ENCODE peak calls at places on chromosomes 7 and 10, in five cellular contexts. One of them, this sample, is unnamed.

GRCh38 chr10:47238331-47239095 is 61.5 kb upstream of the GDF10 start:
- DNase-seq in astrocyte of the cerebellum: no peak
- DNase-seq in GM23338: no peak
- DNase-seq in cardiac muscle cell: no peak
- DNase-seq in lung: no peak
- DNase-seq in this sample: no peak

GRCh38 chr7:94888542-94888941 is 18.9 kb upstream of the PPP1R9A start:
- DNase-seq in astrocyte of the cerebellum: no peak
- DNase-seq in GM23338: peak
- DNase-seq in cardiac muscle cell: peak
- DNase-seq in lung: peak
- DNase-seq in this sample: no peak

GRCh38 chr7:100824499-100825214 is 2.7 kb downstream of the EPHB4 start:
- DNase-seq in astrocyte of the cerebellum: no peak
- DNase-seq in GM23338: peak
- DNase-seq in cardiac muscle cell: no peak
- DNase-seq in lung: no peak
- DNase-seq in this sample: no peak

GRCh38 chr7:94973844-94974243 is 66.5 kb downstream of the PPP1R9A start:
- DNase-seq in astrocyte of the cerebellum: no peak
- DNase-seq in GM23338: no peak
- DNase-seq in cardiac muscle cell: no peak
- DNase-seq in lung: no peak
- DNase-seq in this sample: no peak

GRCh38 chr7:130380121-130380860 is at the start of gene CPA1:
- DNase-seq in astrocyte of the cerebellum: no peak
- DNase-seq in GM23338: no peak
- DNase-seq in cardiac muscle cell: peak
- DNase-seq in lung: no peak
- DNase-seq in this sample: no peak

GRCh38 chr10:104581884-104582603 is 59.0 kb upstream of the SORCS3 start:
- DNase-seq in astrocyte of the cerebellum: no peak
- DNase-seq in GM23338: no peak
- DNase-seq in cardiac muscle cell: peak
- DNase-seq in lung: no peak
- DNase-seq in this sample: no peak

GRCh38 chr10:91313761-91314520 is 93.5 kb downstream of the PCGF5 start:
- DNase-seq in astrocyte of the cerebellum: peak
- DNase-seq in GM23338: no peak
- DNase-seq in cardiac muscle cell: peak
- DNase-seq in lung: no peak
- DNase-seq in this sample: no peak

GRCh38 chr10:79937256-79937635 is 11.7 kb downstream of the SFTPD start:
- DNase-seq in astrocyte of the cerebellum: no peak
- DNase-seq in GM23338: no peak
- DNase-seq in cardiac muscle cell: no peak
- DNase-seq in lung: peak
- DNase-seq in this sample: no peak

GRCh38 chr10:37703074-37703473 is 154.3 kb downstream of the ZNF248 start:
- DNase-seq in astrocyte of the cerebellum: no peak
- DNase-seq in GM23338: no peak
- DNase-seq in cardiac muscle cell: no peak
- DNase-seq in lung: no peak
- DNase-seq in this sample: no peak

GRCh38 chr7:26192485-26193087 is 8.0 kb downstream of the HNRNPA2B1 start:
- DNase-seq in astrocyte of the cerebellum: no peak
- DNase-seq in GM23338: no peak
- DNase-seq in cardiac muscle cell: no peak
- DNase-seq in lung: no peak
- DNase-seq in this sample: no peak

GRCh38 chr10:97788552-97789442 is 17.0 kb upstream of the SFRP5 start:
- DNase-seq in astrocyte of the cerebellum: no peak
- DNase-seq in GM23338: no peak
- DNase-seq in cardiac muscle cell: peak
- DNase-seq in lung: peak
- DNase-seq in this sample: no peak

GRCh38 chr7:138000081-138000701 is 1.7 kb downstream of the CREB3L2 start:
- DNase-seq in astrocyte of the cerebellum: peak
- DNase-seq in GM23338: peak
- DNase-seq in cardiac muscle cell: peak
- DNase-seq in lung: peak
- DNase-seq in this sample: no peak

GRCh38 chr10:86709786-86710185 is 41.5 kb downstream of the LDB3 start:
- DNase-seq in astrocyte of the cerebellum: no peak
- DNase-seq in GM23338: no peak
- DNase-seq in cardiac muscle cell: no peak
- DNase-seq in lung: no peak
- DNase-seq in this sample: no peak

GRCh38 chr7:8177109-8177933 is 84.6 kb downstream of the ICA1 start:
- DNase-seq in astrocyte of the cerebellum: no peak
- DNase-seq in GM23338: no peak
- DNase-seq in cardiac muscle cell: no peak
- DNase-seq in lung: no peak
- DNase-seq in this sample: no peak

GRCh38 chr7:96380111-96380512 is 58.2 kb upstream of the SLC25A13 start:
- DNase-seq in astrocyte of the cerebellum: no peak
- DNase-seq in GM23338: peak
- DNase-seq in cardiac muscle cell: no peak
- DNase-seq in lung: no peak
- DNase-seq in this sample: no peak

GRCh38 chr7:36191292-36191920 is 38.4 kb downstream of the EEPD1 start:
- DNase-seq in astrocyte of the cerebellum: no peak
- DNase-seq in GM23338: no peak
- DNase-seq in cardiac muscle cell: no peak
- DNase-seq in lung: no peak
- DNase-seq in this sample: no peak

GRCh38 chr7:36188923-36189322 is 35.9 kb downstream of the EEPD1 start:
- DNase-seq in astrocyte of the cerebellum: no peak
- DNase-seq in GM23338: no peak
- DNase-seq in cardiac muscle cell: no peak
- DNase-seq in lung: no peak
- DNase-seq in this sample: no peak

GRCh38 chr7:36192050-36192824 is 39.2 kb downstream of the EEPD1 start:
- DNase-seq in astrocyte of the cerebellum: no peak
- DNase-seq in GM23338: no peak
- DNase-seq in cardiac muscle cell: peak
- DNase-seq in lung: no peak
- DNase-seq in this sample: no peak

GRCh38 chr7:36190447-36191291 is 37.6 kb downstream of the EEPD1 start:
- DNase-seq in astrocyte of the cerebellum: no peak
- DNase-seq in GM23338: no peak
- DNase-seq in cardiac muscle cell: no peak
- DNase-seq in lung: peak
- DNase-seq in this sample: no peak

DNA sequence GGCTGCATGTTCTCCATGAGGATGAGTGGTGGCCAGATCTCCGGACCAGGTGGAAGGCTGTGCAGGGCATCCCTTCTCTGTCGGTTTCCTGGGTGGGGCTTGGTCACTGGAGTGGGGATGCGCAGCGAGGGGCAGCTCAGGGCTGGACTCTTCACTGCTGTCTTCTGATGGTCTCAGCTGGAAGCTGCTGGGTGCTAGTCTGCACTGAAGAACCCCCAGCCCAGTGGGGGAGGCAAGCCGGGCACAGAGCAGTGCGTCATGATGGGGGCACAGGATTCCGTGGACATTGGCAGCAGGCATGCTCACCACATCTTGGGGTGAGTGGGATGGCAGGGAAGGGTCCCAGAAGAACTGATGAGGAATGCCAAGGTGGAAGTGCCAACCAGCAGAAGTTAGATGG is 39.8 kb downstream of the EEPD1 start:
- DNase-seq in astrocyte of the cerebellum: no peak
- DNase-seq in GM23338: no peak
- DNase-seq in cardiac muscle cell: no peak
- DNase-seq in lung: no peak
- DNase-seq in this sample: no peak
- H3K4me3 ChIP-seq in astrocyte of the cerebellum: no peak
- H3K4me3 ChIP-seq in GM23338: no peak
- H3K4me3 ChIP-seq in cardiac muscle cell: no peak
- H3K4me3 ChIP-seq in lung: no peak
- H3K4me3 ChIP-seq in this sample: no peak

DNA sequence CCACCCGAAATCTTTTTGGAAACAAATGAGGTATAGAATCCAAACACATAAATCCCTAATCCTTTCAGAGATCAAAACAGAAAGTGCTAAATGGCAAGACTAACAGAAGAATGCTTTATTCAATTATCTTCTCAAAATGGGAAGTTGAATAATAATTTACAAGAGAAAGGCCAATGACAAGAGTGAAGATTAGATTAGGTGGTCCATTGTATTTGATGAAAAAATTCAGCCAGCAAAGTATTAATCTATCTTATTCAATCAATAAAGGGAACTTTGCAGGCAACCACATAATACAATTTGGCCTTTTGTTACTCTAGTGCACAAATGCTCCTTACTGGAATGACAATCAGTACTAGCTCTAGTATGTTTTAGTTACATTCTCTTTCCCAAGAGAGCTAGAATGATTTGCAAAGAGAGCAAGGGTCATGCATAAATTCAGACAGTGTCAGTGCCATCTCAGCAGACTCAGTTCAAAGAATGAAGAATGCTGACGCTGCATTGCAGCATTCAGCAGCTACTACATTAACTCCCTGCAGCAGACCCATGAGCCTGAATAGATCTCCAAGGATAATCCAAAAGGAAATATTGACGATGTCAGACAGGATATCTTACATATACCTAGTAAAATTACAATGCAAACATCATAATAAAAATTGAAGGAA is 131.8 kb downstream of the ANK3 start:
- DNase-seq in astrocyte of the cerebellum: no peak
- DNase-seq in GM23338: peak
- DNase-seq in cardiac muscle cell: no peak
- DNase-seq in lung: no peak
- DNase-seq in this sample: no peak
- H3K4me3 ChIP-seq in astrocyte of the cerebellum: no peak
- H3K4me3 ChIP-seq in GM23338: no peak
- H3K4me3 ChIP-seq in cardiac muscle cell: no peak
- H3K4me3 ChIP-seq in lung: no peak
- H3K4me3 ChIP-seq in this sample: no peak

DNA sequence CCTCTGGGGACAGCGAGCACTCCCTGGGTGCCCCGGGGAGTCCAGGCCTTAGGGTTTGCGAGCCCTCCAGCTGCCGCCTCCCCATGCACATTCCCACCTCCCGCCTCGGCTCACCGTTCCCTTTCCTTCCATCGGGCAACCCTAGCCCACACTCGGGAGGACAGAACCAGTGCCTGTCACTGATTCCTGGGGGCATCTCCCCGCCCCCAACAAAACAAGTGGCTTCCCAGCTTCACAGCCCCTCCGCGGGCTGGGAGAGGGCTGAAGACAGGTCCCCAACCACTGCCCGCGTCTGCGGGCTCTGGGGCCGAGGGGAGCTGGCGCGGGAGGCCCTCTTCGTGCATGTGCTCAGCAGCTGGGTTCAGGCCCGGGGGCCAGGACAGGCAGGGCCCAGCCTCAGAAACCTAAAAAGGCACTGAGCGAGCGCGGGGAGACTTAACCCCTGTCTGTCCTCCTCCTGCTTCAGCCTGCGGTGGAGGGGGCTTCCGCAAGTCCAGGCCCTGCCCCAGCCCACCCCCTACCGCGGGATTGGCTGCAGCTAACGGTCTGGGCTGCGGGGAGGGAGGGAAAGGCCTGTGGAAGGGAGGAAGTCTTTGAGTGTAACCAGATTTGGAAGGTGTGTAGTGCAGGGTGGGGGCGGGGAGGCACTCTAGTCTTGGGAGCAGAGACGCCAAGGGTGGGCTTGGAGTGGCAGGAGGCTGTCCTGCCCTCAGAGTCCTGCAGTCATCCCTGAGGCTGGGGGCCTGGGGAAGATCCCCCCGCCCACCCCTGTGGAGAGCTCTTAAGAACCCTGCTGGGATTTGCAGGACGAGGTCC is 1.2 kb downstream of the FLNC start:
- DNase-seq in astrocyte of the cerebellum: peak
- DNase-seq in GM23338: peak
- DNase-seq in cardiac muscle cell: peak
- DNase-seq in lung: no peak
- DNase-seq in this sample: peak
- H3K4me3 ChIP-seq in astrocyte of the cerebellum: peak
- H3K4me3 ChIP-seq in GM23338: peak
- H3K4me3 ChIP-seq in cardiac muscle cell: peak
- H3K4me3 ChIP-seq in lung: peak
- H3K4me3 ChIP-seq in this sample: no peak

DNA sequence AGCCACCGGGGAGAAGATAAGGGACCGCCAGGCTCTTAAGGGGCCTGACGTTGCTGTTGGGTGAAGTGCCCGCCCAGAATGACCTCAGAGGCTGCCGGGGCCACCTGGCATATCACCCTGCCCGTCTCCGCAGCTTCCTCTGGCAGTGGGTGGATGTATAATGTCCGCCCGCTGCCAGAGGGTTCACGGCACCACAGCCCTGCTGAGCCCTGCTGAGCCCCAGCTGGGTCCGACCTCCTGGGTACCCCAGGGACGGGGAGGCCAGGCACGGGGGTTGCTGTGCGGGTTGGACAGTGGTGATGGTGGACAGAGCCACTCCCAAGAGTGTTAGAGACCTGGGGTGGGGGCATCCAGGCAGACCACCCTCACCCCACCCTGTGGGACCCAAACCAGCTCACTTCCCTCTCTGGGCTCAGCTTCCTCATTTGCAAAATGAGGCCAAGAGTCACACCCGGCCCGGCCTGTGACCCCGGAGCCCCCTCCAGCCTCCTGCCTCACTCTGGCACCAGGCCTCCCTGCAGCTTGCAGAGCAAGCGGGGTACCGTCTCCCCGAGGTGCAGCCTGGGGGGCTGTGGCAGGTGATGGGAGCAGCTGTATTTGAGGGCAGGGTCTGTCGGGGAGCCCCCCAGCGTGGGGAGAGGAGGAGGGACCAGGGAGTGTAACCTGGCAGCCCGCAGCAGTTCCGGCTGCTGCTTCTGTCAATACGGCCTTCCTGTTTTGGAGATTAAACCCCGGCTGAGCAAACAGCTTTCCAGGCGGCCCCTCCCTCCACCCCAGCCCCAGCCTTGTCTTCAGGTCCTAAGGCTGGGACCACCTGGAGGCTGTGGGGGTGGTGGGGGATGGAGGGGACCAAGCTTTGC is 8.4 kb upstream of the LFNG start:
- DNase-seq in astrocyte of the cerebellum: no peak
- DNase-seq in GM23338: no peak
- DNase-seq in cardiac muscle cell: no peak
- DNase-seq in lung: no peak
- DNase-seq in this sample: no peak
- H3K4me3 ChIP-seq in astrocyte of the cerebellum: no peak
- H3K4me3 ChIP-seq in GM23338: no peak
- H3K4me3 ChIP-seq in cardiac muscle cell: no peak
- H3K4me3 ChIP-seq in lung: no peak
- H3K4me3 ChIP-seq in this sample: no peak

GRCh38 chr7:45220846-45221245 is 63.3 kb downstream of the RAMP3 start:
- DNase-seq in astrocyte of the cerebellum: no peak
- DNase-seq in GM23338: no peak
- DNase-seq in cardiac muscle cell: no peak
- DNase-seq in lung: no peak
- DNase-seq in this sample: no peak
- H3K4me3 ChIP-seq in astrocyte of the cerebellum: no peak
- H3K4me3 ChIP-seq in GM23338: no peak
- H3K4me3 ChIP-seq in cardiac muscle cell: no peak
- H3K4me3 ChIP-seq in lung: no peak
- H3K4me3 ChIP-seq in this sample: no peak

This sample was measured in Jurkat, Clone E6-1.